ENCODE peak calls at places on chromosomes 13 and 19, in six cellular contexts. D is naive B cell; N is WTC11; C is anterior cingulate cortex; T is GM23338; P is activated CD4-positive, alpha-beta memory T cell treated with anti-CD3 and anti-CD28 coated beads, Interleukin-2, amount 10 ng/mL, durations not matched to agents 7 days and 5 days. A is an unnamed sample.

GRCh38 chr13:21675095-21676007 is 4.5 kb downstream of the FGF9 start:
- DNase-seq in N (peak), P (peak), T (peak), C (no peak), D (peak), A (no peak)

GRCh38 chr13:36630181-36630806 is 43.5 kb upstream of the SERTM1 start:
- DNase-seq in T (peak), C (no peak), D (no peak), P (no peak), N (no peak), A (no peak)

GRCh38 chr19:3507371-3508120 is 1.4 kb downstream of the FZR1 start:
- DNase-seq in N (peak), C (no peak), D (no peak), P (peak), T (peak), A (no peak)

GRCh38 chr13:43285891-43286602 is 262.7 kb downstream of the DNAJC15 start:
- DNase-seq in D (no peak), P (no peak), T (no peak), C (no peak), N (no peak), A (no peak)

GRCh38 chr13:31046711-31047279 is 114.3 kb downstream of the TEX26 start:
- DNase-seq in N (no peak), C (peak), P (no peak), D (no peak), T (no peak), A (no peak)

GRCh38 chr19:6793973-6794372 is 21.5 kb downstream of the VAV1 start:
- DNase-seq in P (no peak), N (no peak), C (no peak), D (no peak), T (no peak), A (no peak)

GRCh38 chr13:47158583-47158982 is 261.7 kb upstream of the HTR2A start:
- DNase-seq in N (no peak), D (no peak), T (no peak), C (no peak), P (no peak), A (no peak)

GRCh38 chr13:97849305-97849704 is 104.2 kb upstream of the IPO5 start:
- DNase-seq in C (no peak), T (peak), P (no peak), N (no peak), D (no peak), A (no peak)

GRCh38 chr19:885536-886224 is 7.3 kb downstream of the MED16 start:
- DNase-seq in D (no peak), T (no peak), C (no peak), P (no peak), N (no peak), A (no peak)

GRCh38 chr13:47859129-47859528 is 141.9 kb downstream of the SUCLA2 start:
- DNase-seq in N (no peak), C (no peak), D (no peak), P (no peak), T (peak), A (no peak)

GRCh38 chr19:47595937-47596336 is 13.0 kb upstream of the BICRA start:
- DNase-seq in P (peak), C (no peak), D (no peak), T (no peak), N (no peak), A (no peak)

GRCh38 chr13:59970847-59971246 is 192.9 kb downstream of the DIAPH3 start:
- DNase-seq in N (peak), D (no peak), C (no peak), P (no peak), T (peak), A (no peak)

A was measured in GM12891.